ENCODE peak calls at places on chromosomes 4 and X, in six cellular contexts. One of them, this sample, is unnamed.
A peak's percentile ranks its signal among the peaks of the same experiment; 100 is the strongest.

GRCh38 chrX:10022580-10023245 is 55.6 kb downstream of the CLDN34 start:
- DNase-seq in thoracic aorta: no peak
- DNase-seq in HFFc6: peak; percentile 48
- DNase-seq in cardiac muscle cell: peak; percentile 88
- DNase-seq in endothelial cell: no peak
- DNase-seq in A549: peak; percentile 96
- DNase-seq in this sample: no peak

GRCh38 chrX:49176421-49177326 is 5.0 kb downstream of the PLP2 start:
- DNase-seq in thoracic aorta: no peak
- DNase-seq in HFFc6: no peak
- DNase-seq in cardiac muscle cell: no peak
- DNase-seq in A549: peak; percentile 56
- DNase-seq in endothelial cell: no peak
- DNase-seq in this sample: no peak

GRCh38 chr4:149980941-149981340 is 97.3 kb upstream of the DCLK2 start:
- DNase-seq in A549: peak; percentile 59
- DNase-seq in endothelial cell: peak; percentile 67
- DNase-seq in cardiac muscle cell: peak; percentile 70
- DNase-seq in HFFc6: peak; percentile 39
- DNase-seq in thoracic aorta: no peak
- DNase-seq in this sample: no peak

GRCh38 chrX:154404625-154405192 is 4.3 kb downstream of the DNASE1L1 start:
- DNase-seq in A549: no peak
- DNase-seq in thoracic aorta: no peak
- DNase-seq in endothelial cell: no peak
- DNase-seq in HFFc6: no peak
- DNase-seq in cardiac muscle cell: no peak
- DNase-seq in this sample: no peak

GRCh38 chrX:106726485-106727437 is at the start of gene RNF128:
- DNase-seq in endothelial cell: peak; percentile 46
- DNase-seq in cardiac muscle cell: peak; percentile 25
- DNase-seq in HFFc6: no peak
- DNase-seq in A549: peak; percentile 7
- DNase-seq in thoracic aorta: no peak
- DNase-seq in this sample: no peak

GRCh38 chr4:31005037-31005436 is 284.9 kb downstream of the PCDH7 start:
- DNase-seq in cardiac muscle cell: no peak
- DNase-seq in endothelial cell: no peak
- DNase-seq in A549: no peak
- DNase-seq in thoracic aorta: no peak
- DNase-seq in HFFc6: no peak
- DNase-seq in this sample: no peak

GRCh38 chr4:63563288-63564014 is 845.8 kb downstream of the TECRL start:
- DNase-seq in thoracic aorta: no peak
- DNase-seq in cardiac muscle cell: no peak
- DNase-seq in A549: peak; percentile 5
- DNase-seq in HFFc6: no peak
- DNase-seq in endothelial cell: no peak
- DNase-seq in this sample: no peak

GRCh38 chrX:20968996-20969395 is 405.2 kb upstream of the CNKSR2 start:
- DNase-seq in HFFc6: no peak
- DNase-seq in endothelial cell: no peak
- DNase-seq in A549: peak; percentile 11
- DNase-seq in thoracic aorta: no peak
- DNase-seq in cardiac muscle cell: peak; percentile 25
- DNase-seq in this sample: no peak

GRCh38 chr4:149790172-149790907 is 25.3 kb downstream of the IQCM start:
- DNase-seq in endothelial cell: no peak
- DNase-seq in thoracic aorta: no peak
- DNase-seq in HFFc6: no peak
- DNase-seq in A549: no peak
- DNase-seq in cardiac muscle cell: peak; percentile 14
- DNase-seq in this sample: no peak

GRCh38 chr4:82864336-82865001 is 26.5 kb downstream of the SEC31A start:
- DNase-seq in A549: no peak
- DNase-seq in endothelial cell: no peak
- DNase-seq in HFFc6: no peak
- DNase-seq in cardiac muscle cell: no peak
- DNase-seq in thoracic aorta: no peak
- DNase-seq in this sample: no peak

GRCh38 chr4:125010776-125011503 is 298.4 kb upstream of the ANKRD50 start:
- DNase-seq in HFFc6: no peak
- DNase-seq in endothelial cell: no peak
- DNase-seq in thoracic aorta: no peak
- DNase-seq in A549: no peak
- DNase-seq in cardiac muscle cell: no peak
- DNase-seq in this sample: no peak

GRCh38 chr4:183919173-183919572 is 14.1 kb downstream of the STOX2 start:
- DNase-seq in endothelial cell: no peak
- DNase-seq in HFFc6: no peak
- DNase-seq in cardiac muscle cell: peak; percentile 12
- DNase-seq in thoracic aorta: no peak
- DNase-seq in A549: no peak
- DNase-seq in this sample: no peak

GRCh38 chr4:123621072-123621705 is 224.6 kb downstream of the SPRY1 start:
- DNase-seq in cardiac muscle cell: peak; percentile 91
- DNase-seq in HFFc6: no peak
- DNase-seq in endothelial cell: no peak
- DNase-seq in thoracic aorta: no peak
- DNase-seq in A549: no peak
- DNase-seq in this sample: no peak

GRCh38 chrX:20285513-20285912 is 18.8 kb upstream of the RPS6KA3 start:
- DNase-seq in cardiac muscle cell: no peak
- DNase-seq in HFFc6: no peak
- DNase-seq in endothelial cell: no peak
- DNase-seq in A549: no peak
- DNase-seq in thoracic aorta: no peak
- DNase-seq in this sample: no peak

GRCh38 chrX:140664939-140665338 is 44.6 kb upstream of the LINC00632 start:
- DNase-seq in HFFc6: no peak
- DNase-seq in cardiac muscle cell: peak; percentile 41
- DNase-seq in endothelial cell: no peak
- DNase-seq in thoracic aorta: no peak
- DNase-seq in A549: peak; percentile 44
- DNase-seq in this sample: no peak

GRCh38 chr4:57187241-57187640 is 77.1 kb upstream of the IGFBP7 start:
- DNase-seq in cardiac muscle cell: peak; percentile 11
- DNase-seq in endothelial cell: no peak
- DNase-seq in thoracic aorta: no peak
- DNase-seq in A549: no peak
- DNase-seq in HFFc6: no peak
- DNase-seq in this sample: no peak

GRCh38 chr4:113958766-113959540 is 20.5 kb downstream of the ARSJ start:
- DNase-seq in HFFc6: peak; percentile 95
- DNase-seq in cardiac muscle cell: peak; percentile 90
- DNase-seq in A549: peak; percentile 83
- DNase-seq in thoracic aorta: no peak
- DNase-seq in endothelial cell: no peak
- DNase-seq in this sample: no peak

GRCh38 chr4:118787844-118788380 is 48.0 kb downstream of the SEC24D start:
- DNase-seq in HFFc6: no peak
- DNase-seq in A549: no peak
- DNase-seq in thoracic aorta: no peak
- DNase-seq in cardiac muscle cell: no peak
- DNase-seq in endothelial cell: no peak
- DNase-seq in this sample: no peak

GRCh38 chrX:40449396-40449795 is 131.4 kb upstream of the ATP6AP2 start:
- DNase-seq in endothelial cell: no peak
- DNase-seq in cardiac muscle cell: no peak
- DNase-seq in thoracic aorta: no peak
- DNase-seq in HFFc6: no peak
- DNase-seq in A549: no peak
- DNase-seq in this sample: no peak

GRCh38 chr4:81030617-81031388 is at the start of gene BMP3:
- DNase-seq in thoracic aorta: no peak
- DNase-seq in endothelial cell: peak; percentile 43
- DNase-seq in HFFc6: no peak
- DNase-seq in cardiac muscle cell: peak; percentile 32
- DNase-seq in A549: peak; percentile 1
- DNase-seq in this sample: no peak

GRCh38 chr4:158996669-158997074 is 106.2 kb upstream of the RAPGEF2 start:
- DNase-seq in A549: peak; percentile 87
- DNase-seq in endothelial cell: no peak
- DNase-seq in cardiac muscle cell: peak; percentile 92
- DNase-seq in thoracic aorta: no peak
- DNase-seq in HFFc6: peak; percentile 97
- DNase-seq in this sample: no peak

GRCh38 chr4:85147481-85148076 is 181.1 kb upstream of the WDFY3 start:
- DNase-seq in cardiac muscle cell: peak; percentile 83
- DNase-seq in HFFc6: peak; percentile 67
- DNase-seq in thoracic aorta: peak; percentile 5
- DNase-seq in A549: peak; percentile 66
- DNase-seq in endothelial cell: peak; percentile 23
- DNase-seq in this sample: no peak

DNA sequence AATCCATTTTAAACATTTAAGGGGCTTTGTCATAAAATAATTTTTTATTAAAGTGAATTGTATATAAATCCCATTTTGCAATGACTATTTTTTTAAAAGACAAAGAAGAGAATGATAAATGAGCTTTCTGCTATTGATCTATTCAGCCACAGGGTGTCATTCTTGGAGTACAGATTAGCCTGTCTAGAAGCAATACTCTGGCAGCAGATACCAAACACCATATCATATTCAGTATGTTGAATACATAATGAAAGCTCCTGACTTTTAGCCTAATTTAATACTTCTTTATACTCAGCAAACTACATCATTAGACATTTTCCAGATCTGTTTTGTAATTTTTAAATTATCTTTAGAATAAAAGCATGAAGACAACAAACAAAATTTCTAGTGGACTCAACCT is 496.3 kb downstream of the PDGFC start:
- DNase-seq in thoracic aorta: no peak
- DNase-seq in cardiac muscle cell: peak; percentile 75
- DNase-seq in HFFc6: peak; percentile 64
- DNase-seq in endothelial cell: peak; percentile 5
- DNase-seq in A549: peak; percentile 21
- DNase-seq in this sample: no peak
- TF ChIP-seq CTCF in thoracic aorta: peak; percentile 60
- TF ChIP-seq CTCF in cardiac muscle cell: peak; percentile 58
- TF ChIP-seq CTCF in HFFc6: peak; percentile 85
- TF ChIP-seq CTCF in endothelial cell: no peak
- TF ChIP-seq CTCF in A549: peak; percentile 49
- TF ChIP-seq CTCF in this sample: no peak

DNA sequence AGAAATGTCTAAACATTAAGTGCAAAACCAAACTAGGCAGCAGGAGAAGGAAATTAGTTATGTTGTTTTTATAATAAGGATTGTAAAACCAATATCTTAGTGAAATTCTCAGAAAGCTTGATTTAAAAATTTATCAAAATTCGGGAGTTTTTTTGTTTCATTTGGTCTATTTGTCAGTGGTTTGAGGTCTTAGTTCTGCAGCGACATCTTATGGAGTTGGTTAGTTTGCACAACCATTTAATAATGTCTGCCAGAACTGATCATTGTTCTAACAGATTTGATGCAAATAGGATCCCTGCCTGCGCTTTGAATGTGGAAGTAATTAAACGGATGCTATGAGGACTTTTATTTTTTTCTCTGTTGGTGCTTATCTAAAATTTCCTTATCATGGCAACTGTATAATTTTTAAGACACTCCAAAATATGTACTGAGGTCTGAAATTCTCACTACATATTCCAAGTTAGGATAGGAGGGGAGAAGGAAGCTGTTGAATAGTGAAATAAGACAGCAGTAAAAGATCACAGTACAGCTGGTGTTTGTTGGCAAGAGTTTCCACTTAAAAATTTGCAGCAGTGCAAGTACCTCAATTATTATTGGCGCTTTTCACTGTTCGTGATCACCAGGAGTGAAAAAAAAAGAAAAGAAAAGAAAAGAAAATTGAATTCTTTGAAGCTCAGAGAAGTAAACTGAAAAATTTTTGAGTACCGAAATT is 2521.4 kb downstream of the ARAP2 start:
- DNase-seq in endothelial cell: no peak
- DNase-seq in A549: no peak
- DNase-seq in cardiac muscle cell: peak; percentile 82
- DNase-seq in HFFc6: peak; percentile 22
- DNase-seq in thoracic aorta: no peak
- DNase-seq in this sample: no peak
- TF ChIP-seq CTCF in endothelial cell: no peak
- TF ChIP-seq CTCF in A549: no peak
- TF ChIP-seq CTCF in cardiac muscle cell: peak; percentile 54
- TF ChIP-seq CTCF in HFFc6: peak; percentile 70
- TF ChIP-seq CTCF in thoracic aorta: no peak
- TF ChIP-seq CTCF in this sample: no peak

GRCh38 chr4:89137231-89137630 is 25.9 kb downstream of the TIGD2 start:
- DNase-seq in thoracic aorta: no peak
- DNase-seq in A549: no peak
- DNase-seq in cardiac muscle cell: no peak
- DNase-seq in endothelial cell: no peak
- DNase-seq in HFFc6: no peak
- DNase-seq in this sample: no peak
- TF ChIP-seq CTCF in thoracic aorta: no peak
- TF ChIP-seq CTCF in A549: no peak
- TF ChIP-seq CTCF in cardiac muscle cell: no peak
- TF ChIP-seq CTCF in endothelial cell: no peak
- TF ChIP-seq CTCF in HFFc6: no peak
- TF ChIP-seq CTCF in this sample: no peak

DNA sequence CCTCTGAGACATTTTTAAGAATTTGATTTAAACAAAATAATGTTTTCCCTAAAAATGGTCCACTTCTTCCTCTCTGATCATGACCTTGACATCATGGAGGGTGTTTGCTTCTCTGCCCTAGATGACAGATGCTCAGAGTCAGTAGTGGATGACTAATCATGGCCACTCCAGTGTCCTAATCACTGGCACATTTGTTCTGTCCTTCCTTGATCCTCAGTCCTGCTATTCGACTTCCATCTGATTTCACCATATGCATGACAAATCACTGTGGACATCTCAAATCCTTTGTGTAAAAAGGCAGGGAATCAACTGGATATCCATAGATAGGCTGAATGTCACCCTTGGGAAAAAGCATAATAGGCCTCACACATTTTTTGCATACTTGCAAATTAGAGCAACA is 9.0 kb downstream of the CRMP1 start:
- DNase-seq in HFFc6: no peak
- DNase-seq in thoracic aorta: no peak
- DNase-seq in cardiac muscle cell: no peak
- DNase-seq in A549: no peak
- DNase-seq in endothelial cell: no peak
- DNase-seq in this sample: no peak
- TF ChIP-seq CTCF in HFFc6: no peak
- TF ChIP-seq CTCF in thoracic aorta: no peak
- TF ChIP-seq CTCF in cardiac muscle cell: no peak
- TF ChIP-seq CTCF in A549: no peak
- TF ChIP-seq CTCF in endothelial cell: no peak
- TF ChIP-seq CTCF in this sample: no peak

GRCh38 chr4:7630559-7631287 is 196.0 kb upstream of the PSAPL1 start:
- DNase-seq in A549: peak; percentile 63
- DNase-seq in cardiac muscle cell: peak; percentile 69
- DNase-seq in thoracic aorta: peak; percentile 33
- DNase-seq in endothelial cell: no peak
- DNase-seq in HFFc6: peak; percentile 91
- DNase-seq in this sample: no peak
- TF ChIP-seq CTCF in A549: no peak
- TF ChIP-seq CTCF in cardiac muscle cell: no peak
- TF ChIP-seq CTCF in thoracic aorta: no peak
- TF ChIP-seq CTCF in endothelial cell: no peak
- TF ChIP-seq CTCF in HFFc6: peak; percentile 10
- TF ChIP-seq CTCF in this sample: no peak